ENCODE peak calls at places on chromosomes 5 and 9, in eight cellular contexts. I is HCT116, Z is A549, U is HepG2, Y is H1, M is GM12878, R is endothelial cell of umbilical vein, A is K562. D is an unnamed sample.

GRCh38 chr9:14365667-14366066 is 51.7 kb upstream of the NFIB start:
- DNase-seq in I (no peak), Z (no peak), U (no peak), Y (no peak), M (no peak), R (no peak), A (no peak), D (no peak)

GRCh38 chr9:17134396-17134842 is 421 bp upstream of the CNTLN start:
- DNase-seq in I (no peak), Z (no peak), U (no peak), Y (no peak), M (no peak), R (no peak), A (no peak), D (no peak)

GRCh38 chr9:98172604-98173003 is 19.8 kb downstream of the CORO2A start:
- DNase-seq in I (no peak), Z (no peak), U (peak), Y (no peak), M (no peak), R (no peak), A (no peak), D (no peak)

GRCh38 chr5:12845549-12846159 is 941.4 kb upstream of the CTNND2 start:
- DNase-seq in I (no peak), Z (no peak), U (no peak), Y (no peak), M (no peak), R (no peak), A (no peak), D (no peak)

GRCh38 chr5:36667826-36668225 is 61.4 kb downstream of the SLC1A3 start:
- DNase-seq in I (no peak), Z (no peak), U (no peak), Y (no peak), M (no peak), R (no peak), A (no peak), D (no peak)

GRCh38 chr9:112093147-112093874 is 81.8 kb downstream of the SUSD1 start:
- DNase-seq in I (no peak), Z (no peak), U (no peak), Y (no peak), M (no peak), R (no peak), A (peak), D (no peak)

GRCh38 chr5:124104344-124104743 is 592.4 kb downstream of the CSNK1G3 start:
- DNase-seq in I (no peak), Z (no peak), U (no peak), Y (no peak), M (no peak), R (no peak), A (no peak), D (no peak)

GRCh38 chr9:125522328-125522725 is 184.7 kb downstream of the MAPKAP1 start:
- DNase-seq in I (no peak), Z (no peak), U (no peak), Y (no peak), M (no peak), R (peak), A (no peak), D (peak)

GRCh38 chr5:56815657-56816545 is 552 bp downstream of the MAP3K1 start:
- DNase-seq in I (no peak), Z (peak), U (no peak), Y (no peak), M (no peak), R (peak), A (peak), D (peak)

GRCh38 chr5:759111-759741 is 25.3 kb downstream of the ZDHHC11B start:
- DNase-seq in I (no peak), Z (peak), U (peak), Y (no peak), M (no peak), R (no peak), A (peak), D (no peak)

GRCh38 chr5:125450803-125451202 is 704.4 kb upstream of the ZNF608 start:
- DNase-seq in I (no peak), Z (no peak), U (no peak), Y (no peak), M (no peak), R (no peak), A (no peak), D (no peak)

GRCh38 chr5:16492398-16493175 is 27.0 kb upstream of the ZNF622 start:
- DNase-seq in I (no peak), Z (peak), U (no peak), Y (no peak), M (no peak), R (no peak), A (no peak), D (no peak)

GRCh38 chr5:175642998-175643397 is 14.9 kb upstream of the HRH2 start:
- DNase-seq in I (no peak), Z (no peak), U (no peak), Y (no peak), M (no peak), R (no peak), A (no peak), D (no peak)

GRCh38 chr5:41636605-41637004 is 126.2 kb upstream of the PLCXD3 start:
- DNase-seq in I (peak), Z (peak), U (peak), Y (no peak), M (no peak), R (peak), A (peak), D (peak)

GRCh38 chr5:142600611-142601360 is 85.1 kb downstream of the FGF1 start:
- DNase-seq in I (no peak), Z (no peak), U (peak), Y (no peak), M (no peak), R (peak), A (no peak), D (no peak)

GRCh38 chr9:107141967-107142366 is 141.1 kb upstream of the RAD23B start:
- DNase-seq in I (peak), Z (no peak), U (no peak), Y (no peak), M (no peak), R (no peak), A (no peak), D (peak)

GRCh38 chr9:120545691-120546565 is 34.0 kb downstream of the CDK5RAP2 start:
- DNase-seq in I (no peak), Z (no peak), U (no peak), Y (no peak), M (no peak), R (no peak), A (no peak), D (no peak)

GRCh38 chr5:176812269-176813259 is 2.2 kb downstream of the UNC5A start:
- DNase-seq in I (no peak), Z (peak), U (peak), Y (no peak), M (no peak), R (peak), A (peak), D (peak)

GRCh38 chr5:33023649-33024048 is 312.5 kb downstream of the NPR3 start:
- DNase-seq in I (no peak), Z (no peak), U (no peak), Y (no peak), M (no peak), R (no peak), A (no peak), D (no peak)

GRCh38 chr5:171868236-171868635 is 82.6 kb downstream of the SMIM23 start:
- DNase-seq in I (no peak), Z (no peak), U (no peak), Y (no peak), M (no peak), R (no peak), A (no peak), D (no peak)

GRCh38 chr9:127975376-127976315 is 5.1 kb downstream of the EEIG1 start:
- DNase-seq in I (no peak), Z (no peak), U (no peak), Y (no peak), M (no peak), R (no peak), A (no peak), D (no peak)

GRCh38 chr5:130066644-130067043 is 162.4 kb downstream of the CHSY3 start:
- DNase-seq in I (no peak), Z (no peak), U (no peak), Y (no peak), M (no peak), R (no peak), A (no peak), D (no peak)

GRCh38 chr9:72597181-72597517 is 75.7 kb downstream of the TMC1 start:
- DNase-seq in I (no peak), Z (no peak), U (no peak), Y (no peak), M (no peak), R (no peak), A (no peak), D (peak)

GRCh38 chr9:116697341-116697740 is 10.2 kb downstream of the TRIM32 start:
- DNase-seq in I (no peak), Z (no peak), U (no peak), Y (no peak), M (no peak), R (no peak), A (no peak), D (no peak)

GRCh38 chr9:79952401-79952800 is 380.6 kb downstream of the TLE4 start:
- DNase-seq in I (no peak), Z (no peak), U (no peak), Y (no peak), M (no peak), R (no peak), A (no peak), D (no peak)

GRCh38 chr9:107994638-107995037 is 505.1 kb upstream of the KLF4 start:
- DNase-seq in I (no peak), Z (no peak), U (no peak), Y (no peak), M (no peak), R (no peak), A (no peak), D (peak)

GRCh38 chr5:79859588-79859987 is 131.5 kb downstream of the MTX3 start:
- DNase-seq in I (no peak), Z (no peak), U (no peak), Y (no peak), M (no peak), R (no peak), A (no peak), D (no peak)

GRCh38 chr9:127955294-127956015 is 17.8 kb upstream of the DPM2 start:
- DNase-seq in I (peak), Z (peak), U (peak), Y (no peak), M (no peak), R (peak), A (peak), D (peak)

GRCh38 chr5:10268100-10268499 is 18.0 kb downstream of the CCT5 start:
- DNase-seq in I (no peak), Z (no peak), U (no peak), Y (no peak), M (no peak), R (no peak), A (no peak), D (no peak)

GRCh38 chr5:57445006-57445714 is 37.5 kb downstream of the ACTBL2 start:
- DNase-seq in I (no peak), Z (no peak), U (no peak), Y (no peak), M (no peak), R (no peak), A (no peak), D (no peak)

DNA sequence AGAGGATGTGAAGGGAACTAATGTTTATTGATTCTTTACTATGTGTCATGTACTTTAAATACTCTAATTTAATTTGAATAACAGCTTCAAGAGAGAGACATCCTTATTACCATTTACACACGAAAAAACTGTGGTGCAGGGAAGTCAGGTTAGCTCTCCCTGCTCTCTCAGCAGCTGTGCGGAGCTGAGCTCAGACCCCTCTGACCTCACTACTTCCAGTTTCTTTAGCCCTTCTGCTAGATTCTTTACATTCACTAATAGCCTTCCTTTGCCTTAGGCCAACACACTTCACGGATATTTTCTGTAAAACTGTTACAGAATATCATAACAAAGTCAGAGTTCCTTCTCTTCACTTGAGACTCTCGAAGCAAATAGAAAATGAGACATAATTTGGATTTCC is 131.3 kb upstream of the ARRDC3 start:
- DNase-seq in I (no peak), Z (no peak), U (no peak), Y (no peak), M (no peak), R (no peak), A (no peak), D (no peak)
- TF ChIP-seq MAX in I (no peak), Z (no peak), U (no peak), Y (no peak), M (no peak), R (no peak), A (no peak), D (no peak)

GRCh38 chr9:109303900-109304299 is 17.0 kb downstream of the EPB41L4B start:
- DNase-seq in I (no peak), Z (no peak), U (no peak), Y (no peak), M (no peak), R (no peak), A (no peak), D (no peak)

GRCh38 chr9:109302606-109303005 is 18.3 kb downstream of the EPB41L4B start:
- DNase-seq in I (no peak), Z (no peak), U (no peak), Y (no peak), M (no peak), R (no peak), A (no peak), D (no peak)

GRCh38 chr9:109307380-109308240 is 13.2 kb downstream of the EPB41L4B start:
- DNase-seq in I (no peak), Z (peak), U (peak), Y (no peak), M (no peak), R (no peak), A (no peak), D (no peak)

GRCh38 chr9:109305801-109306200 is 15.1 kb downstream of the EPB41L4B start:
- DNase-seq in I (no peak), Z (no peak), U (no peak), Y (no peak), M (no peak), R (no peak), A (no peak), D (no peak)

DNA sequence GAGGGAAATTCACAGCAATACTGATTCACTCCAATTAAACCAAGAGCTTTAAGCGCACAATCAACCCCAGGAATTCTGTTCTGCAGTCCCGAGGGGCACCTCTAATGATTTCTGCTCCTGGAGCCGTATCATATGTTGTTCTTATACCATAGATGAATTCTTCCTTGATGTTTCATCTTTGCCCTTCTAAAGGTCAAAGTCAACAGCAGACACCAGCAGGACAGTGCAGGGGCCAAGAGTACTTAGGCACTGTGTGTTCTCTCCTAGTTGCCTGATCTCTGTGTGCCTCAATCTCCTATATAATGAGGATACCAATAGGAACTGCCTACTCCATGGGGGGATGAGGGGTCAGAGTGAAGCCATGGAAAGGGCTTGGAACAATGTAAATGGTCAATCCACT is 16.5 kb downstream of the EPB41L4B start:
- DNase-seq in I (no peak), Z (no peak), U (peak), Y (no peak), M (no peak), R (no peak), A (no peak), D (no peak)
- TF ChIP-seq POLR2A in I (no peak), Z (no peak), U (no peak), Y (no peak), M (no peak), R (no peak), A (no peak), D (no peak)

GRCh38 chr5:34900660-34901059 is 14.6 kb downstream of the RAD1 start:
- DNase-seq in I (no peak), Z (no peak), U (no peak), Y (no peak), M (no peak), R (no peak), A (no peak), D (no peak)

GRCh38 chr5:34903260-34903659 is 12.0 kb downstream of the RAD1 start:
- DNase-seq in I (no peak), Z (no peak), U (no peak), Y (no peak), M (no peak), R (no peak), A (no peak), D (no peak)

DNA sequence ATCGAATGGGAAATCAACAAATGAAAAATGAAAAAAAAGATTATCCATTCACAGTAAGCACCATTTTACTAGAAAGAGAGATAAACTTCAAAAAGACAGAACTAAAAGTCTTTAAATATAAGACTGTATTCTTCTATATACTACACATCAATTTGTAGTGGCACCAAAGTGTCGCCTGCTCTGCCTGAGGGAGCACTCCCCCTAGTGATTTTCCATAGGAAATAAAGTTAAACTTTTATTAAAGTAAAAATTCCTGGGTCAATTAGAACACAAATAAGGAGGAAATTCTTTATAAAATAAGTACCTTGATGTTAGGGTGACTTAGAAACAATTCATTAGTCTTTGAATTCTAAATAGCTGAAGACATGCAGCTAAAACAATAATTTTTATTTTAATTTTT is 9.7 kb downstream of the RAD1 start:
- DNase-seq in I (no peak), Z (peak), U (no peak), Y (no peak), M (no peak), R (peak), A (no peak), D (no peak)
- TF ChIP-seq CTCF in I (peak), Z (peak), U (peak), Y (peak), M (no peak), R (peak), A (peak), D (peak)

DNA sequence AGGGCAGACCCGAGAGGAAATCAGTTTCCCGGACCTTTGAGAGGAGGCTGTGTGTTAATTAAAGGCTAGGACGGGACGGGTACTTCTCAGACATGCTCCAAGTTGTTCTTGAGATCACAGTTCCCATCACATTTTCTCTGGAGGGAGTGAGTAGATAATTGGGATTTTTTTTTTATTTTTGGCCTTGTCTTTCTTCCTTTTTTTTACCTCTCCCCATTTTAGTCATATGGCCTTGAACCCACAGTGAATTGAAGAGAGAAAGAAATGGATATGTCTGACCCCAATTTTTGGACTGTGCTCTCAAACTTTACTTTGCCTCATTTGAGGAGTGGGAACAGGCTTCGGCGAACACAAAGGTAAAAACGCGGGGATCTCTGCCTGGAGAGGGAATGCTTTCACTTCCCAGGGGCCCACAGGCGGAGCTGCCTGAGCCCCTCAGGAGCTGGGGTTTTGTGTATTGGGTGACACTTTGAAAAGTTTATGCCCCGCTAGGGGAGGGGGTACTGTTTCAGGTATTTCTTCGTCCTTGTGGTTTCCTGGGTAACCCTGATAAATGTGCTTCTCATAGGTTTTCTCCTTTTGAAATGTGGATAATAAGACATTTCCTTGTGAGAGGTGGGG is 191.8 kb downstream of the CD180 start:
- DNase-seq in I (no peak), Z (no peak), U (no peak), Y (no peak), M (no peak), R (peak), A (no peak), D (no peak)
- TF ChIP-seq MAX in I (no peak), Z (no peak), U (no peak), Y (no peak), M (no peak), R (no peak), A (no peak), D (no peak)

GRCh38 chr9:89153618-89154017 is 25.0 kb downstream of the SHC3 start:
- DNase-seq in I (peak), Z (no peak), U (no peak), Y (no peak), M (no peak), R (peak), A (no peak), D (peak)
- TF ChIP-seq POLR2A in I (no peak), Z (no peak), U (no peak), Y (no peak), M (no peak), R (no peak), A (no peak), D (no peak)